ENCODE peak calls at places on chromosome 5, in six cellular contexts. B is H9, N is neuronal stem cell, E is IMR-90, K is mesendoderm, C is trophoblast cell. O is an unnamed sample.

GRCh38 chr5:59496524-59497134 is 396.9 kb downstream of the PDE4D start:
- DNase-seq in B (peak; percentile 75), N (no peak), E (peak; percentile 5), K (peak; percentile 77), C (peak; percentile 32), O (no peak)

GRCh38 chr5:65037845-65038815 is 269.4 kb downstream of the CWC27 start:
- DNase-seq in B (peak; percentile 82), N (no peak), E (no peak), K (peak; percentile 93), C (no peak), O (peak; percentile 22)

GRCh38 chr5:128736567-128736966 is 198.5 kb upstream of the FBN2 start:
- DNase-seq in B (no peak), N (no peak), E (peak; percentile 6), K (peak; percentile 18), C (no peak), O (no peak)

GRCh38 chr5:136192526-136193395 is at the start of gene SMIM32:
- DNase-seq in B (peak; percentile 65), N (peak; percentile 51), E (no peak), K (peak; percentile 77), C (no peak), O (peak; percentile 30)

GRCh38 chr5:170108266-170108785 is 2.6 kb downstream of the FOXI1 start:
- DNase-seq in B (peak; percentile 20), N (no peak), E (no peak), K (no peak), C (no peak), O (no peak)

GRCh38 chr5:159210306-159210722 is 961 bp upstream of the RNF145 start:
- DNase-seq in B (no peak), N (no peak), E (no peak), K (peak; percentile 13), C (no peak), O (no peak)

GRCh38 chr5:15034379-15034778 is 162.8 kb upstream of the ANKH start:
- DNase-seq in B (no peak), N (no peak), E (no peak), K (peak; percentile 52), C (no peak), O (no peak)

GRCh38 chr5:81778642-81779041 is 27.7 kb upstream of the SSBP2 start:
- DNase-seq in B (no peak), N (no peak), E (peak; percentile 48), K (no peak), C (no peak), O (peak; percentile 54)

GRCh38 chr5:65126192-65126591 is 355.5 kb downstream of the ADAMTS6 start:
- DNase-seq in B (no peak), N (no peak), E (peak; percentile 82), K (no peak), C (no peak), O (no peak)

GRCh38 chr5:126718246-126718868 is 58.6 kb upstream of the LMNB1 start:
- DNase-seq in B (peak; percentile 67), N (peak; percentile 23), E (no peak), K (peak; percentile 99), C (peak; percentile 83), O (peak; percentile 9)

GRCh38 chr5:144467795-144468194 is 297.1 kb downstream of the KCTD16 start:
- DNase-seq in B (peak; percentile 76), N (peak; percentile 56), E (peak; percentile 56), K (peak; percentile 90), C (no peak), O (peak; percentile 67)

GRCh38 chr5:173324115-173325001 is 3.9 kb downstream of the STC2 start:
- DNase-seq in B (no peak), N (no peak), E (peak; percentile 89), K (no peak), C (no peak), O (no peak)

GRCh38 chr5:103031607-103032006 is 88.3 kb downstream of the GIN1 start:
- DNase-seq in B (no peak), N (no peak), E (no peak), K (peak; percentile 23), C (no peak), O (no peak)

GRCh38 chr5:138981606-138982005 is 106.5 kb upstream of the LRRTM2 start:
- DNase-seq in B (peak; percentile 8), N (no peak), E (no peak), K (no peak), C (no peak), O (no peak)

GRCh38 chr5:66337827-66338226 is 193.7 kb downstream of the SREK1 start:
- DNase-seq in B (no peak), N (no peak), E (no peak), K (peak; percentile 6), C (no peak), O (no peak)

GRCh38 chr5:64587370-64587769 is 81.6 kb downstream of the RGS7BP start:
- DNase-seq in B (no peak), N (no peak), E (no peak), K (no peak), C (no peak), O (peak; percentile 22)

GRCh38 chr5:112643339-112643971 is 94.2 kb upstream of the APC start:
- DNase-seq in B (no peak), N (no peak), E (no peak), K (peak; percentile 13), C (no peak), O (no peak)

GRCh38 chr5:134111741-134112647 is 2.5 kb upstream of the TCF7 start:
- DNase-seq in B (no peak), N (no peak), E (peak; percentile 62), K (peak; percentile 88), C (no peak), O (peak; percentile 26)

GRCh38 chr5:137737349-137738256 is 1.7 kb upstream of the KLHL3 start:
- DNase-seq in B (no peak), N (no peak), E (peak; percentile 74), K (peak; percentile 66), C (peak; percentile 45), O (peak; percentile 10)

GRCh38 chr5:147188200-147189108 is 46.4 kb upstream of the STK32A start:
- DNase-seq in B (peak; percentile 38), N (peak; percentile 71), E (peak; percentile 59), K (peak; percentile 75), C (peak; percentile 46), O (peak; percentile 62)

GRCh38 chr5:141349917-141350619 is at the start of gene PCDHGB1:
- DNase-seq in B (peak; percentile 87), N (no peak), E (peak; percentile 71), K (peak; percentile 85), C (no peak), O (peak; percentile 15)

GRCh38 chr5:115296130-115296997 is at the start of gene CCDC112:
- DNase-seq in B (peak; percentile 90), N (peak; percentile 73), E (peak; percentile 66), K (peak; percentile 83), C (peak; percentile 44), O (peak; percentile 63)

GRCh38 chr5:141681695-141682641 is at the start of gene ARAP3:
- DNase-seq in B (peak; percentile 83), N (peak; percentile 70), E (peak; percentile 89), K (peak; percentile 89), C (peak; percentile 48), O (peak; percentile 91)

GRCh38 chr5:34621280-34622045 is 34.7 kb upstream of the RAI14 start:
- DNase-seq in B (no peak), N (no peak), E (peak; percentile 61), K (no peak), C (no peak), O (no peak)

GRCh38 chr5:104363567-104363966 is 801.0 kb upstream of the NUDT12 start:
- DNase-seq in B (no peak), N (no peak), E (no peak), K (no peak), C (no peak), O (no peak)

GRCh38 chr5:150043657-150044333 is 42.6 kb downstream of the CSF1R start:
- DNase-seq in B (no peak), N (no peak), E (peak; percentile 66), K (no peak), C (no peak), O (peak; percentile 61)

GRCh38 chr5:150044712-150045111 is 41.6 kb downstream of the CSF1R start:
- DNase-seq in B (no peak), N (no peak), E (peak; percentile 33), K (no peak), C (no peak), O (peak; percentile 49)

GRCh38 chr5:150046031-150046430 is 40.3 kb downstream of the CSF1R start:
- DNase-seq in B (no peak), N (no peak), E (no peak), K (no peak), C (no peak), O (no peak)

GRCh38 chr5:150044334-150044681 is 42.0 kb downstream of the CSF1R start:
- DNase-seq in B (no peak), N (no peak), E (peak; percentile 86), K (no peak), C (no peak), O (peak; percentile 71)

GRCh38 chr5:150045512-150045911 is 40.8 kb downstream of the CSF1R start:
- DNase-seq in B (no peak), N (no peak), E (no peak), K (peak; percentile 27), C (no peak), O (no peak)
- H3K27ac ChIP-seq in B (no peak overlapping the region), N (no peak overlapping the region), E (no peak overlapping the region), K (no peak overlapping the region), C (no peak overlapping the region), O (no peak overlapping the region)

DNA sequence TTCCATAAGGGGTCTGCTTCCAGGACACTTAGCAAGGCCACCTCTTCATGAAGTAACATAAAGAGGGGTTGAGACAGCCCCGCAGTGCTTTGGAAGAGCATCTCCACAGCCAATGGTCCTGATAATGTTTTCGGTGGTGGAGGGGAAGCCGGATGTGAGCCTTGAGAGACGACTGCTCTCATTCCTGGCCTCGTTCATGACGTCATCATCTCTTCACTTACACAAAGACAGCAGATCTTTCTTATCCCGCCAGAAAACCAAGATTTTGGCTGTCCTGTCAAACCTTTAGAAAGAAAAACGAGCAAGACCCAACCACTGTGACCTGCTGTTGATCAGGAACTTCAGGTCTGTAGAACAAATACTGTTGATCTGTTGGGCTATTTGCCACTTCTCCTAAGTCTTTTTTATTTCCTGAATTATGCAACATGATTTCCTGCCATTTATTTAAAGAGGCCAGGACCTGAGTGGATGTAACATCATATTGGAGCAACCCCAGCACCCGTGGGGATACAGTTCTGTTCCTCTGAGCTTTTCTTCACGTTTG is 89.0 kb upstream of the IRX2 start:
- DNase-seq in B (no peak), N (no peak), E (no peak), K (no peak), C (no peak), O (no peak)
- H3K4me2 ChIP-seq in B (no peak overlapping the region), N (no peak overlapping the region), E (no peak overlapping the region), K (no peak overlapping the region), C (no peak overlapping the region), O (no peak overlapping the region)

GRCh38 chr5:746258-746761 is 38.2 kb downstream of the ZDHHC11B start:
- DNase-seq in B (peak; percentile 32), N (no peak), E (no peak), K (no peak), C (no peak), O (no peak)
- H4K8ac ChIP-seq in B (no peak overlapping the region), N (no peak overlapping the region), E (no peak overlapping the region), K (no peak overlapping the region), C (no peak overlapping the region), O (no peak overlapping the region)

DNA sequence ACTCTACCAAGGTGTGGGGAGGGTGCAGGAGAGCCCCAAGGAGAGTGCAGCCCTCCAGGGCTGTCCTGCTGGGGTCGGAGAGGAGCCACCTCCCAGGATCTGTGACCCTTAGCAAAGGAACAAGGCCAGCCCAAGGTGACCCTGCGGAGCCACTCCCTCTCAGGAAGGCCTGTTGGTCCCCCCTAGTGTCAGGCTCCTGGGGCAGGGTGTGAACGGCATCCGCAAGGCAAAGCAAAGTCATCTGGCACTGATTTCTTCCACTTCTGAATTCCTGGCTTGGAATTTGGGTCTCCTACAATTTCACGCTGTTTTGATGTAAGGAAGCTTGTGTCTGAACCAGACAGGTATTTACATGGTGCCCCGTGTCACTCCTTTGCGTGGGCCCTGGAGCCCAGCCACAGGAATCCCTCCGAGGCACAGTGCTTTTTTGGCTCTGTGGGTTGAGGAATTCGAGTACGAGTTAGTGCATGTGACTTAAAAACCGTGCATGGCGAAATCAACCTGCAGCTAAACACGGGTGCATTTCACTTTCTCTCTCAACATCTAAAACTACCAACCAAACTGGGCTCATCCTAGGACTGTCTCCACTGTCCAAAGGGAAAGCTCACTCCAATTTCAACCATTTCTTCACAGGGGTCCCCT is 24.5 kb upstream of the GFPT2 start:
- DNase-seq in B (no peak), N (no peak), E (no peak), K (peak; percentile 52), C (no peak), O (no peak)
- H3K27ac ChIP-seq in B (no peak overlapping the region), N (no peak overlapping the region), E (no peak overlapping the region), K (no peak overlapping the region), C (no peak overlapping the region), O (no peak overlapping the region)

O was measured in mesenchymal stem cell.